ENCODE peak calls at places on chromosomes 13 and 19, in six cellular contexts. One of them, this sample, is unnamed.

GRCh38 chr19:35689836-35690235 is 14.5 kb upstream of the ZBTB32 start:
- DNase-seq in RPMI7951: no peak
- DNase-seq in Right ventricle myocardium inferior: no peak
- DNase-seq in HT-29: no peak
- DNase-seq in activated CD8-positive, alpha-beta memory T cell treated with anti-CD3 and anti-CD28 coated beads for 4 hours: no peak
- DNase-seq in SW 1271: no peak
- DNase-seq in this sample: no peak

GRCh38 chr13:100392709-100393630 is 195.6 kb downstream of the GGACT start:
- DNase-seq in RPMI7951: peak; percentile 99
- DNase-seq in Right ventricle myocardium inferior: peak; percentile 69
- DNase-seq in HT-29: peak; percentile 93
- DNase-seq in activated CD8-positive, alpha-beta memory T cell treated with anti-CD3 and anti-CD28 coated beads for 4 hours: peak; percentile 43
- DNase-seq in SW 1271: peak; percentile 99
- DNase-seq in this sample: peak; percentile 84

GRCh38 chr19:39998511-39998910 is 1.7 kb downstream of the ZNF546 start:
- DNase-seq in RPMI7951: no peak
- DNase-seq in Right ventricle myocardium inferior: no peak
- DNase-seq in HT-29: no peak
- DNase-seq in activated CD8-positive, alpha-beta memory T cell treated with anti-CD3 and anti-CD28 coated beads for 4 hours: no peak
- DNase-seq in SW 1271: no peak
- DNase-seq in this sample: no peak

GRCh38 chr19:35462476-35462953 is 14.5 kb downstream of the FFAR2 start:
- DNase-seq in RPMI7951: no peak
- DNase-seq in Right ventricle myocardium inferior: no peak
- DNase-seq in HT-29: no peak
- DNase-seq in activated CD8-positive, alpha-beta memory T cell treated with anti-CD3 and anti-CD28 coated beads for 4 hours: peak; percentile 8
- DNase-seq in SW 1271: no peak
- DNase-seq in this sample: no peak

GRCh38 chr13:60170414-60170813 is 6.7 kb upstream of the DIAPH3 start:
- DNase-seq in RPMI7951: no peak
- DNase-seq in Right ventricle myocardium inferior: no peak
- DNase-seq in HT-29: no peak
- DNase-seq in activated CD8-positive, alpha-beta memory T cell treated with anti-CD3 and anti-CD28 coated beads for 4 hours: no peak
- DNase-seq in SW 1271: no peak
- DNase-seq in this sample: no peak

GRCh38 chr13:40776681-40777165 is 5.7 kb upstream of the MRPS31 start:
- DNase-seq in RPMI7951: peak; percentile 70
- DNase-seq in Right ventricle myocardium inferior: no peak
- DNase-seq in HT-29: no peak
- DNase-seq in activated CD8-positive, alpha-beta memory T cell treated with anti-CD3 and anti-CD28 coated beads for 4 hours: peak; percentile 31
- DNase-seq in SW 1271: no peak
- DNase-seq in this sample: no peak

GRCh38 chr13:71866173-71867091 is 572 bp downstream of the DACH1 start:
- DNase-seq in RPMI7951: peak; percentile 5
- DNase-seq in Right ventricle myocardium inferior: peak; percentile 69
- DNase-seq in HT-29: no peak
- DNase-seq in activated CD8-positive, alpha-beta memory T cell treated with anti-CD3 and anti-CD28 coated beads for 4 hours: no peak
- DNase-seq in SW 1271: no peak
- DNase-seq in this sample: no peak

GRCh38 chr13:64819081-64819480 is 2411.1 kb downstream of the PCDH9 start:
- DNase-seq in RPMI7951: no peak
- DNase-seq in Right ventricle myocardium inferior: no peak
- DNase-seq in HT-29: peak; percentile 7
- DNase-seq in activated CD8-positive, alpha-beta memory T cell treated with anti-CD3 and anti-CD28 coated beads for 4 hours: no peak
- DNase-seq in SW 1271: no peak
- DNase-seq in this sample: no peak

GRCh38 chr19:5799247-5800241 is 5.3 kb upstream of the NRTN start:
- DNase-seq in RPMI7951: no peak
- DNase-seq in Right ventricle myocardium inferior: no peak
- DNase-seq in HT-29: no peak
- DNase-seq in activated CD8-positive, alpha-beta memory T cell treated with anti-CD3 and anti-CD28 coated beads for 4 hours: no peak
- DNase-seq in SW 1271: no peak
- DNase-seq in this sample: no peak

GRCh38 chr13:32087955-32088747 is 56.6 kb downstream of the FRY start:
- DNase-seq in RPMI7951: no peak
- DNase-seq in Right ventricle myocardium inferior: no peak
- DNase-seq in HT-29: no peak
- DNase-seq in activated CD8-positive, alpha-beta memory T cell treated with anti-CD3 and anti-CD28 coated beads for 4 hours: no peak
- DNase-seq in SW 1271: no peak
- DNase-seq in this sample: no peak

GRCh38 chr19:16018106-16018755 is 58.1 kb upstream of the TPM4 start:
- DNase-seq in RPMI7951: no peak
- DNase-seq in Right ventricle myocardium inferior: no peak
- DNase-seq in HT-29: no peak
- DNase-seq in activated CD8-positive, alpha-beta memory T cell treated with anti-CD3 and anti-CD28 coated beads for 4 hours: no peak
- DNase-seq in SW 1271: no peak
- DNase-seq in this sample: no peak

GRCh38 chr19:54138777-54139256 is 1.3 kb downstream of the CNOT3 start:
- DNase-seq in RPMI7951: no peak
- DNase-seq in Right ventricle myocardium inferior: no peak
- DNase-seq in HT-29: no peak
- DNase-seq in activated CD8-positive, alpha-beta memory T cell treated with anti-CD3 and anti-CD28 coated beads for 4 hours: no peak
- DNase-seq in SW 1271: no peak
- DNase-seq in this sample: no peak

GRCh38 chr19:39916236-39916635 is 18.2 kb downstream of the FCGBP start:
- DNase-seq in RPMI7951: no peak
- DNase-seq in Right ventricle myocardium inferior: no peak
- DNase-seq in HT-29: no peak
- DNase-seq in activated CD8-positive, alpha-beta memory T cell treated with anti-CD3 and anti-CD28 coated beads for 4 hours: no peak
- DNase-seq in SW 1271: no peak
- DNase-seq in this sample: no peak

GRCh38 chr13:20118268-20119140 is 42.3 kb downstream of the GJA3 start:
- DNase-seq in RPMI7951: peak; percentile 44
- DNase-seq in Right ventricle myocardium inferior: peak; percentile 74
- DNase-seq in HT-29: peak; percentile 79
- DNase-seq in activated CD8-positive, alpha-beta memory T cell treated with anti-CD3 and anti-CD28 coated beads for 4 hours: no peak
- DNase-seq in SW 1271: no peak
- DNase-seq in this sample: no peak

GRCh38 chr19:42003506-42004294 is 9.7 kb upstream of the ATP1A3 start:
- DNase-seq in RPMI7951: no peak
- DNase-seq in Right ventricle myocardium inferior: peak; percentile 23
- DNase-seq in HT-29: no peak
- DNase-seq in activated CD8-positive, alpha-beta memory T cell treated with anti-CD3 and anti-CD28 coated beads for 4 hours: no peak
- DNase-seq in SW 1271: no peak
- DNase-seq in this sample: no peak

GRCh38 chr19:2240881-2241760 is 4.5 kb downstream of the SF3A2 start:
- DNase-seq in RPMI7951: no peak
- DNase-seq in Right ventricle myocardium inferior: no peak
- DNase-seq in HT-29: peak; percentile 45
- DNase-seq in activated CD8-positive, alpha-beta memory T cell treated with anti-CD3 and anti-CD28 coated beads for 4 hours: no peak
- DNase-seq in SW 1271: no peak
- DNase-seq in this sample: no peak